ENCODE peak calls at places on chromosomes 2 and 18, in four cellular contexts. U is CD8-positive, alpha-beta memory T cell; M is effector memory CD4-positive, alpha-beta T cell; S is IMR-90. L is an unnamed sample.
A peak's percentile ranks its signal among the peaks of the same experiment; 100 is the strongest.

GRCh38 chr2:135662088-135662487 is 79.6 kb upstream of the UBXN4 start:
- DNase-seq in U (no peak), S (peak; percentile 55), M (no peak), L (no peak)

GRCh38 chr18:9437049-9437448 is 38.3 kb upstream of the RALBP1 start:
- DNase-seq in S (peak; percentile 66), M (no peak), U (no peak), L (no peak)

GRCh38 chr2:74766780-74767179 is 67.1 kb upstream of the HK2 start:
- DNase-seq in M (no peak), S (no peak), U (no peak), L (no peak)

GRCh38 chr2:177578454-177578853 is 185.9 kb downstream of the AGPS start:
- DNase-seq in S (no peak), U (no peak), M (no peak), L (no peak)

GRCh38 chr2:86223682-86224560 is 24.7 kb downstream of the MRPL35 start:
- DNase-seq in M (no peak), S (peak; percentile 59), U (no peak), L (peak; percentile 78)

GRCh38 chr2:235549735-235550377 is 56.0 kb downstream of the AGAP1 start:
- DNase-seq in U (no peak), S (no peak), M (no peak), L (no peak)

GRCh38 chr2:120348134-120349103 is 2.5 kb downstream of the INHBB start:
- DNase-seq in M (no peak), U (no peak), S (peak; percentile 11), L (no peak)

GRCh38 chr2:174630097-174630496 is 32.5 kb upstream of the WIPF1 start:
- DNase-seq in U (no peak), S (no peak), M (no peak), L (no peak)

GRCh38 chr2:60533114-60534033 is 20.1 kb downstream of the BCL11A start:
- DNase-seq in U (no peak), M (no peak), S (peak; percentile 89), L (no peak)

GRCh38 chr2:133674433-133675331 is 106.4 kb upstream of the NCKAP5 start:
- DNase-seq in U (no peak), S (peak; percentile 90), M (no peak), L (no peak)
- H3K4me3 ChIP-seq in U (no peak overlapping the region), S (peak overlapping the region; percentile 41), M (no peak overlapping the region), L (no peak overlapping the region)

GRCh38 chr18:60537074-60537473 is 164.5 kb upstream of the MC4R start:
- DNase-seq in U (no peak), M (no peak), S (no peak), L (no peak)

GRCh38 chr18:60538891-60539290 is 166.3 kb upstream of the MC4R start:
- DNase-seq in M (no peak), U (no peak), S (no peak), L (no peak)

DNA sequence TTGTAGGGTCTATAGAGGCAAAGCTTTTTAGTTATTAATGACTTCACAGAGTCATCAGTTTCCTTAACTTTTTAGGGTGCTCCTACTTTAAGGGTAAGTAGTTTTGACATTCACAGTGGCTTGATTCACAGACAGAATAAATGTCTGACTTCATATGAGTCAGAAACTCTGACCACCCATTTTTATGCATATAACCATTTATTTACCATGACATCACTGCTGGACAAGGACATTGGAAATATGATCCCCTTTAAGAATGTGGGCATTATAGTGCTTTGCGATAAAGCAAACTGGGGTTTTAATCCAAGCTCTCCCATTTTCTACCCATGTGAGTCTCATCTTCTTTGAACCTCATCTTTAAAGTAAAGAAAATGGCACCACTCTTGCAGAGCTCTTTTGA is 162.0 kb upstream of the MC4R start:
- DNase-seq in S (peak; percentile 24), U (no peak), M (no peak), L (no peak)
- H3K4me3 ChIP-seq in S (no peak overlapping the region), U (no peak overlapping the region), M (no peak overlapping the region), L (no peak overlapping the region)

DNA sequence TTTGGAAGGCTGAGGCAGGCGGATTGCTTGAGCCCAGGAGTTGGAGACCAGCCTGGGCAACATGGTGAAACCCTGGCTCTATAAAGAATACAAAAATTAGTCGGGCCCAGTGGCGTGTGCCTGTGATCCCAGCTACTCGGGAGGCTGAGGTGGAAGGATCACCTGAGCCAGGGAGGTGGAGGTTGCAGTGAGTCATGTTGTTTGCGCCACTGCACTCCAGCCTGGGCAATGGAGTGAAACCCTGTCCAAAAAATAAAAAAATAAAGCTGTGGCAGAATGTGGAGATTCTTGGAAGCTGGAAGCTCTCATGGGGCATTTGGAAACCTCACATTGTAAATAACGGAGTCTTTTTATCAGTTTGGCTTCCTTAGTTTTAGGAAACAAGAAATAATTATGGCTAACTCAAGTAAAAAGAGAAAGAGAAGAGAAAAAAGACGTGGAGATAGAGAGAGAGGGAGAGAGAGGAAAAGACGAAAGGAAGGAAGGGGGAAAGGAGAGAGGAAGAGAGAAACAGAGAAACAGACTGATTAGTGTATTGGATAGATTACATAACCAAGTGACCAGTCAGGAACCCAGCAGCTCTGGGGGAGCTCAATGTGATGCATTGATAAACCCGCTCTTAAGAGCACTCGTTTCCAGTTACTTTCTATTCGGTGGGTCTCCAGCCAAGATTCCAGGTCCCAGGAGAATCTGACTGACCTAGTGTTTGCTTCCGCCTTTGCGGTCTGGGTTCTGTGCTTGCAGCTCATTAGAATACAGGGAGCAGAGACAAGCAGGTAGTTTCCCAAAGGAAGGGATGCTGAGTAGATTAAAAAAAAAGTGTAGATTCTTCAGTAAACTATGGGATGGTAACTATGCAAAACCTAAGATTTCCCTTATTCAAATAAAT is 1.1 kb upstream of the SPAST start:
- DNase-seq in U (no peak), M (no peak), S (peak; percentile 19), L (peak; percentile 18)
- H3K4me3 ChIP-seq in U (peak overlapping the region; percentile 92), M (peak overlapping the region; percentile 69), S (peak overlapping the region; percentile 58), L (peak overlapping the region; percentile 98)

DNA sequence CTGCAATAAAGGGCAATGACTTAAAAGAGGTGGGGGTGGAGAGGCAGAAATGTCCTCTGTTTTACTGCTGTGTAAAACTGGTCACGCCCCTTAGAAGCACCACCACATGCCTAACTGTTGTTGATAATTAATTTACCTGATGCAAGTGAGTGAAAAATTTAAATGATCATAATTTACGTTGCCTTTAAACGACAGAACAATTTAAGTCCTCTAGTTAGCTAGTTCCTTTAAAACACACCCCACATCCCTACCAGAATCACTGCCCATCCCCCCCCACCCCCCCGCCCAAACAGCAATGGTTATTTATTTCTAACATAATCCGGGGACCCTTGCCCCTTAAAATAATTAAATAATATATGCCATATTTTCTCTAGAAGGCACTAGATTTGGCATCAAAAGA is 657 bp upstream of the PPIG start:
- DNase-seq in M (no peak), U (no peak), S (no peak), L (no peak)
- H3K4me3 ChIP-seq in M (no peak overlapping the region), U (no peak overlapping the region), S (no peak overlapping the region), L (no peak overlapping the region)

GRCh38 chr2:57782587-57782986 is 264.0 kb upstream of the VRK2 start:
- DNase-seq in M (no peak), S (no peak), U (no peak), L (no peak)

DNA sequence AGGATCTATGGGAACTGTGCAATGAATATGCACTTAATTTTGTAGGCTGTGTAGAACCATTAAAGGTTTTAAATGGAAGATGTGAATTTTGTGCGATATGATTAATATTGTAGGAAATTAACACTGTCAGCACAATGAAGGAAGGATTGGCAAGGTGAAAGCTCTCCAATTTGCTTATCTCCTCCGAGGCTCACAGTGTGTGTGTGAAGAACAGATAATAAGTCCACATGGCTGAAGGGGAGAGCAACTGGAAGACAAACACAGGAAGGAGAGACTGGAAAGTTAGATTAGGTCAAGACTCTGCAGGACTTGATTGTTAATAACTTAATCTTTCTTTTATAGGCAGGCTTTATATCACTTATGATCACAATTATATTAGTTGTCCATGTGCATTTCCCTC is 269.7 kb upstream of the VRK2 start:
- DNase-seq in S (no peak), M (no peak), U (no peak), L (no peak)
- H3K4me3 ChIP-seq in S (no peak overlapping the region), M (no peak overlapping the region), U (no peak overlapping the region), L (no peak overlapping the region)

GRCh38 chr2:217709496-217710217 is 293.1 kb downstream of the TNS1 start:
- DNase-seq in S (no peak), M (no peak), U (no peak), L (no peak)
- H3K4me3 ChIP-seq in S (no peak overlapping the region), M (no peak overlapping the region), U (no peak overlapping the region), L (no peak overlapping the region)

GRCh38 chr2:237487496-237487895 is 445 bp downstream of the MLPH start:
- DNase-seq in U (no peak), M (no peak), S (no peak), L (no peak)
- H3K4me3 ChIP-seq in U (no peak overlapping the region), M (no peak overlapping the region), S (peak overlapping the region; percentile 70), L (no peak overlapping the region)

GRCh38 chr2:241855888-241856422 is 2.7 kb downstream of the PDCD1 start:
- DNase-seq in M (no peak), S (no peak), U (no peak), L (no peak)

GRCh38 chr2:241858206-241859016 is at the start of gene PDCD1:
- DNase-seq in M (peak; percentile 46), S (no peak), U (peak; percentile 50), L (no peak)

GRCh38 chr2:241857572-241858121 is 1.0 kb downstream of the PDCD1 start:
- DNase-seq in U (no peak), S (no peak), M (no peak), L (no peak)

GRCh38 chr2:241855245-241855887 is 3.3 kb downstream of the PDCD1 start:
- DNase-seq in S (no peak), M (no peak), U (no peak), L (no peak)

GRCh38 chr2:241857041-241857541 is 1.6 kb downstream of the PDCD1 start:
- DNase-seq in U (no peak), S (no peak), M (no peak), L (no peak)
- H3K4me3 ChIP-seq in U (no peak overlapping the region), S (no peak overlapping the region), M (peak overlapping the region; percentile 63), L (no peak overlapping the region)

GRCh38 chr2:42171396-42171971 is 2.3 kb downstream of the EML4 start:
- DNase-seq in U (no peak), S (peak; percentile 13), M (no peak), L (no peak)
- H3K4me3 ChIP-seq in U (peak overlapping the region; percentile 87), S (peak overlapping the region; percentile 92), M (peak overlapping the region; percentile 80), L (no peak overlapping the region)

GRCh38 chr2:211591456-211591855 is 947.1 kb downstream of the ERBB4 start:
- DNase-seq in U (no peak), M (no peak), S (no peak), L (no peak)
- H3K4me3 ChIP-seq in U (no peak overlapping the region), M (no peak overlapping the region), S (no peak overlapping the region), L (no peak overlapping the region)

L was measured in WERI-Rb-1.